ENCODE peak calls at places on chromosomes 12 and 14, in four cellular contexts. L is small intestine; J is HCT116; V is CD8-positive, alpha-beta T cell. U is an unnamed sample. For H3K4me1, the result is how much of the 10 kb centered on the place peaks cover.

GRCh38 chr12:54438506-54438905 is 19.4 kb upstream of the ITGA5 start:
- DNase-seq in L (no peak), J (no peak), V (no peak), U (no peak)

GRCh38 chr14:106174206-106174605 is 647.8 kb downstream of the TMEM121 start:
- DNase-seq in L (peak), J (no peak), V (peak), U (no peak)

GRCh38 chr12:33041562-33041961 is 145.0 kb upstream of the PKP2 start:
- DNase-seq in L (no peak), J (no peak), V (no peak), U (no peak)

GRCh38 chr14:95291859-95292542 is 27.7 kb downstream of the CLMN start:
- DNase-seq in L (peak), J (peak), V (no peak), U (no peak)

GRCh38 chr14:87457727-87458126 is 535.3 kb downstream of the GALC start:
- DNase-seq in L (no peak), J (no peak), V (no peak), U (no peak)

GRCh38 chr12:52942914-52943207 is 6.1 kb upstream of the KRT18 start:
- DNase-seq in L (no peak), J (no peak), V (no peak), U (no peak)

GRCh38 chr14:80987235-80988032 is 32.0 kb downstream of the TSHR start:
- DNase-seq in L (peak), J (peak), V (peak), U (no peak)

GRCh38 chr14:58426819-58427288 is 477 bp downstream of the TIMM9 start:
- DNase-seq in L (peak), J (no peak), V (peak), U (peak)

GRCh38 chr12:45407188-45407850 is 191.4 kb downstream of the ANO6 start:
- DNase-seq in L (no peak), J (no peak), V (no peak), U (no peak)

GRCh38 chr12:105741786-105742566 is 396.8 kb downstream of the NUAK1 start:
- DNase-seq in L (no peak), J (no peak), V (no peak), U (no peak)

GRCh38 chr12:386651-387050 is 2.5 kb downstream of the KDM5A start:
- DNase-seq in L (no peak), J (no peak), V (no peak), U (no peak)

GRCh38 chr14:79342942-79343341 is 868.4 kb downstream of the DIO2 start:
- DNase-seq in L (no peak), J (no peak), V (no peak), U (no peak)

GRCh38 chr12:55831407-55831880 is 2.1 kb upstream of the DNAJC14 start:
- DNase-seq in L (no peak), J (no peak), V (no peak), U (no peak)

GRCh38 chr14:54025661-54026060 is 69.0 kb upstream of the BMP4 start:
- DNase-seq in L (peak), J (peak), V (no peak), U (no peak)

GRCh38 chr12:113857371-113857770 is 108.8 kb downstream of the RBM19 start:
- DNase-seq in L (no peak), J (no peak), V (no peak), U (no peak)

GRCh38 chr12:51368640-51369517 is 22.3 kb downstream of the GALNT6 start:
- DNase-seq in L (peak), J (no peak), V (peak), U (peak)

GRCh38 chr14:21268612-21269251 is 510 bp downstream of the HNRNPC start:
- DNase-seq in L (peak), J (peak), V (peak), U (no peak)

GRCh38 chr12:1605129-1606020 is 11.0 kb upstream of the FBXL14 start:
- DNase-seq in L (peak), J (peak), V (peak), U (peak)

GRCh38 chr12:122888232-122888752 is 7.6 kb downstream of the VPS37B start:
- DNase-seq in L (peak), J (peak), V (peak), U (peak)

GRCh38 chr14:31893156-31893813 is 183.8 kb upstream of the ARHGAP5 start:
- DNase-seq in L (no peak), J (no peak), V (no peak), U (no peak)

GRCh38 chr12:107519906-107520859 is 165.4 kb upstream of the PWP1 start:
- DNase-seq in L (no peak), J (no peak), V (no peak), U (no peak)

GRCh38 chr12:98725481-98726247 is 80.6 kb downstream of the APAF1 start:
- DNase-seq in L (peak), J (peak), V (no peak), U (no peak)

GRCh38 chr14:90398841-90399540 is 2.2 kb downstream of the CALM1 start:
- DNase-seq in L (no peak), J (no peak), V (no peak), U (no peak)

GRCh38 chr12:6768385-6769002 is 2.3 kb downstream of the PTMS start:
- DNase-seq in L (no peak), J (no peak), V (no peak), U (no peak)

GRCh38 chr12:93039062-93039461 is 110.0 kb upstream of the EEA1 start:
- DNase-seq in L (no peak), J (no peak), V (no peak), U (no peak)

GRCh38 chr14:88612981-88613380 is 50.1 kb downstream of the ZC3H14 start:
- DNase-seq in L (no peak), J (no peak), V (no peak), U (no peak)

GRCh38 chr14:60304509-60304908 is 55.5 kb downstream of the PPM1A start:
- DNase-seq in L (peak), J (no peak), V (no peak), U (no peak)

GRCh38 chr14:54922598-54922997 is 20.0 kb upstream of the GCH1 start:
- DNase-seq in L (no peak), J (no peak), V (no peak), U (no peak)

GRCh38 chr12:31105668-31106067 is 32.0 kb downstream of the DDX11 start:
- DNase-seq in L (no peak), J (no peak), V (no peak), U (no peak)

GRCh38 chr14:32202468-32202865 is 602 bp downstream of the RNU6-8 start:
- DNase-seq in L (no peak), J (no peak), V (no peak), U (no peak)

GRCh38 chr12:132491349-132491663 is 1.4 kb downstream of the FBRSL1 start:
- DNase-seq in L (peak), J (no peak), V (no peak), U (no peak)
- H3K4me1 ChIP-seq in L (under half), J (under half), V (half or more), U (half or more)

GRCh38 chr14:74610199-74610865 is 1.7 kb downstream of the LTBP2 start:
- DNase-seq in L (no peak), J (no peak), V (no peak), U (no peak)
- H3K4me3 ChIP-seq in L (no peak), J (no peak), V (no peak), U (peak)

DNA sequence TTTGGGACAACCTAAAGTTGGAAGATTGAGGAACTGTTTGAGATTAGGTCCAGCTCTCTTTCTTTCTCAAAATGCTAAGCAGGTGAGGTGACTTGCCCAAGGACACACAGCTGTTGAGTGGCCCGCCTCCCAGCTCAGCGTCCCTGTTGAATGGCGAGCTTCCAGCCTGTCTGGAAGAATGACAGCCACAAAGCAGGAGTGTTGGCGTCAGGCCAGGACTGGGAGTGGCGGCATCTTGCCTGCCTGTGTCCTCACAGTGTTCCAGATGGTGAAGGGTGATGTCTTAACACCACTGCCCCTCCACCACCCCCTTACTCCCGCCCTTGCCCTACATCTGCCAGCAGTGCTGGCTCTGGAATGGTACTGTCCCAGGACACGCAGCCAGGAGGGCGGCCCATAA is 4.4 kb upstream of the CEBPE start:
- DNase-seq in L (peak), J (no peak), V (no peak), U (peak)
- H3K4me1 ChIP-seq in L (under half), J (under half), V (under half), U (under half)

DNA sequence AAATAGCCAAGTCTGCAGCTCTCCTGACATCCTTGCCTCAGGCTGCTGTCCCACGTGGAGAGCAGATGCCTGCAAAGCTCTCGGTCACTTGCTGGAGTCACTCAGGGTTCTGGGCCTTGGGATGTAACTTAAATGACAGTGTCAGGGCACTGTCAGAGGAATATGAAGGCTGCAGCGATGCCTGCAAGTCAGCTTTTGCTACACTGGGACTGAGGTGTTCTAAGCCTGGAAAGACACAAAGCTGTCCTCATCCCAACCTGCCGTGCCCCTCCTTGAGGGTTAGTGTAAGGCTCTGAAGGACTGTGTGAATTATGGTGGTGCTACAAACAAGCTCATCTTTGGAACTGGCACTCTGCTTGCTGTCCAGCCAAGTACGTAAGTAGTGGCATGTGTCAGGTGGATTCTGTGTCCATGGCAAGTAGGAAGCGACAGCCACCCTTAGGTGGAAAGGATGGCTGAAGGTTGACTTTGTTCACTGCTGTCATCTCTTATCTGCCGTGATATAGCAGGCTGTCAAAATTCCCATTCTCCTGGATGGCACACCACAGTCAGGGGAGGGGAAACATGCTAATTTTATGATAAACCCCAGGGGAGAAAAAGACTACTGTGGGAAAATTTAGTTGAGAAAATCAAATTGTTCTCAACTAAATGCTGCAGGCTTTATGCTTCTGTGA is 79.9 kb downstream of the DAD1 start:
- DNase-seq in L (no peak), J (no peak), V (no peak), U (no peak)
- H3K4me3 ChIP-seq in L (peak), J (no peak), V (peak), U (no peak)

GRCh38 chr12:88646824-88647223 is 66.6 kb upstream of the KITLG start:
- DNase-seq in L (no peak), J (no peak), V (no peak), U (no peak)
- H3K4me1 ChIP-seq in L (under half), J (under half), V (under half), U (under half)

GRCh38 chr12:49961111-49961922 is at the start of gene AQP5:
- DNase-seq in L (no peak), J (no peak), V (no peak), U (no peak)
- H3K4me3 ChIP-seq in L (peak), J (no peak), V (no peak), U (peak)

GRCh38 chr14:73776194-73776537 is 62.0 kb upstream of the PNMA1 start:
- DNase-seq in L (no peak), J (no peak), V (no peak), U (no peak)
- H3K4me1 ChIP-seq in L (under half), J (under half), V (half or more), U (under half)

GRCh38 chr12:15231493-15231892 is 10.3 kb upstream of the RERG start:
- DNase-seq in L (no peak), J (no peak), V (no peak), U (no peak)
- H3K4me3 ChIP-seq in L (no peak), J (no peak), V (no peak), U (no peak)